ENCODE peak calls at places on chromosomes 1 and 21, in eight cellular contexts. One of them, this sample, is unnamed.

GRCh38 chr21:33189845-33190244 is 39.9 kb upstream of the IFNAR2 start:
- DNase-seq in NCI-H345: no peak
- DNase-seq in activated CD8-positive, alpha-beta T cell treated with anti-CD3 and anti-CD28 coated beads, Interleukin-2, amount 10 ng/mL, durations not matched to agents 7 days and 5 days: no peak
- DNase-seq in T follicular helper cell: no peak
- DNase-seq in esophagus squamous epithelium: no peak
- DNase-seq in lung: no peak
- DNase-seq in RPMI7951: no peak
- DNase-seq in activated T-helper 1 cell treated with anti-CD3 and anti-CD28 coated beads, Interleukin-12 subunit alpha, Interleukin-12 subunit beta, Interleukin-2, Interleukin-4 antibody, amounts not matched to agents 30 ng/mL and 10 ng/mL and 1 ng/mL, durations not matched to agents 14 hours and 24 hours and 36 hours: no peak
- DNase-seq in this sample: no peak

GRCh38 chr1:81710858-81711257 is 89.9 kb upstream of the ADGRL2 start:
- DNase-seq in RPMI7951: no peak
- DNase-seq in NCI-H345: no peak
- DNase-seq in lung: no peak
- DNase-seq in activated T-helper 1 cell treated with anti-CD3 and anti-CD28 coated beads, Interleukin-12 subunit alpha, Interleukin-12 subunit beta, Interleukin-2, Interleukin-4 antibody, amounts not matched to agents 30 ng/mL and 10 ng/mL and 1 ng/mL, durations not matched to agents 14 hours and 24 hours and 36 hours: no peak
- DNase-seq in activated CD8-positive, alpha-beta T cell treated with anti-CD3 and anti-CD28 coated beads, Interleukin-2, amount 10 ng/mL, durations not matched to agents 7 days and 5 days: no peak
- DNase-seq in T follicular helper cell: no peak
- DNase-seq in esophagus squamous epithelium: no peak
- DNase-seq in this sample: no peak

GRCh38 chr1:84367219-84367618 is 31.1 kb upstream of the DNASE2B start:
- DNase-seq in RPMI7951: no peak
- DNase-seq in T follicular helper cell: no peak
- DNase-seq in NCI-H345: no peak
- DNase-seq in lung: no peak
- DNase-seq in esophagus squamous epithelium: no peak
- DNase-seq in activated T-helper 1 cell treated with anti-CD3 and anti-CD28 coated beads, Interleukin-12 subunit alpha, Interleukin-12 subunit beta, Interleukin-2, Interleukin-4 antibody, amounts not matched to agents 30 ng/mL and 10 ng/mL and 1 ng/mL, durations not matched to agents 14 hours and 24 hours and 36 hours: no peak
- DNase-seq in activated CD8-positive, alpha-beta T cell treated with anti-CD3 and anti-CD28 coated beads, Interleukin-2, amount 10 ng/mL, durations not matched to agents 7 days and 5 days: no peak
- DNase-seq in this sample: no peak

GRCh38 chr21:16519656-16520055 is 789.9 kb downstream of the USP25 start:
- DNase-seq in activated T-helper 1 cell treated with anti-CD3 and anti-CD28 coated beads, Interleukin-12 subunit alpha, Interleukin-12 subunit beta, Interleukin-2, Interleukin-4 antibody, amounts not matched to agents 30 ng/mL and 10 ng/mL and 1 ng/mL, durations not matched to agents 14 hours and 24 hours and 36 hours: no peak
- DNase-seq in esophagus squamous epithelium: no peak
- DNase-seq in activated CD8-positive, alpha-beta T cell treated with anti-CD3 and anti-CD28 coated beads, Interleukin-2, amount 10 ng/mL, durations not matched to agents 7 days and 5 days: no peak
- DNase-seq in T follicular helper cell: no peak
- DNase-seq in lung: no peak
- DNase-seq in RPMI7951: no peak
- DNase-seq in NCI-H345: no peak
- DNase-seq in this sample: no peak

GRCh38 chr21:28338906-28339305 is 653.8 kb downstream of the LTN1 start:
- DNase-seq in activated CD8-positive, alpha-beta T cell treated with anti-CD3 and anti-CD28 coated beads, Interleukin-2, amount 10 ng/mL, durations not matched to agents 7 days and 5 days: no peak
- DNase-seq in esophagus squamous epithelium: no peak
- DNase-seq in NCI-H345: no peak
- DNase-seq in activated T-helper 1 cell treated with anti-CD3 and anti-CD28 coated beads, Interleukin-12 subunit alpha, Interleukin-12 subunit beta, Interleukin-2, Interleukin-4 antibody, amounts not matched to agents 30 ng/mL and 10 ng/mL and 1 ng/mL, durations not matched to agents 14 hours and 24 hours and 36 hours: no peak
- DNase-seq in T follicular helper cell: no peak
- DNase-seq in lung: no peak
- DNase-seq in RPMI7951: no peak
- DNase-seq in this sample: no peak

GRCh38 chr1:172286629-172287076 is 133.8 kb upstream of the C1orf105 start:
- DNase-seq in activated CD8-positive, alpha-beta T cell treated with anti-CD3 and anti-CD28 coated beads, Interleukin-2, amount 10 ng/mL, durations not matched to agents 7 days and 5 days: no peak
- DNase-seq in NCI-H345: no peak
- DNase-seq in RPMI7951: peak
- DNase-seq in activated T-helper 1 cell treated with anti-CD3 and anti-CD28 coated beads, Interleukin-12 subunit alpha, Interleukin-12 subunit beta, Interleukin-2, Interleukin-4 antibody, amounts not matched to agents 30 ng/mL and 10 ng/mL and 1 ng/mL, durations not matched to agents 14 hours and 24 hours and 36 hours: no peak
- DNase-seq in esophagus squamous epithelium: no peak
- DNase-seq in lung: no peak
- DNase-seq in T follicular helper cell: no peak
- DNase-seq in this sample: no peak

GRCh38 chr21:45253633-45254556 is 33.8 kb downstream of the POFUT2 start:
- DNase-seq in lung: no peak
- DNase-seq in NCI-H345: no peak
- DNase-seq in esophagus squamous epithelium: no peak
- DNase-seq in activated T-helper 1 cell treated with anti-CD3 and anti-CD28 coated beads, Interleukin-12 subunit alpha, Interleukin-12 subunit beta, Interleukin-2, Interleukin-4 antibody, amounts not matched to agents 30 ng/mL and 10 ng/mL and 1 ng/mL, durations not matched to agents 14 hours and 24 hours and 36 hours: no peak
- DNase-seq in activated CD8-positive, alpha-beta T cell treated with anti-CD3 and anti-CD28 coated beads, Interleukin-2, amount 10 ng/mL, durations not matched to agents 7 days and 5 days: no peak
- DNase-seq in RPMI7951: no peak
- DNase-seq in T follicular helper cell: no peak
- DNase-seq in this sample: no peak

GRCh38 chr1:52002038-52002917 is 11.8 kb upstream of the RAB3B start:
- DNase-seq in NCI-H345: peak
- DNase-seq in lung: peak
- DNase-seq in T follicular helper cell: peak
- DNase-seq in activated T-helper 1 cell treated with anti-CD3 and anti-CD28 coated beads, Interleukin-12 subunit alpha, Interleukin-12 subunit beta, Interleukin-2, Interleukin-4 antibody, amounts not matched to agents 30 ng/mL and 10 ng/mL and 1 ng/mL, durations not matched to agents 14 hours and 24 hours and 36 hours: peak
- DNase-seq in RPMI7951: peak
- DNase-seq in esophagus squamous epithelium: no peak
- DNase-seq in activated CD8-positive, alpha-beta T cell treated with anti-CD3 and anti-CD28 coated beads, Interleukin-2, amount 10 ng/mL, durations not matched to agents 7 days and 5 days: peak
- DNase-seq in this sample: peak

GRCh38 chr1:83996621-83997020 is 2.3 kb downstream of the TTLL7 start:
- DNase-seq in activated T-helper 1 cell treated with anti-CD3 and anti-CD28 coated beads, Interleukin-12 subunit alpha, Interleukin-12 subunit beta, Interleukin-2, Interleukin-4 antibody, amounts not matched to agents 30 ng/mL and 10 ng/mL and 1 ng/mL, durations not matched to agents 14 hours and 24 hours and 36 hours: no peak
- DNase-seq in activated CD8-positive, alpha-beta T cell treated with anti-CD3 and anti-CD28 coated beads, Interleukin-2, amount 10 ng/mL, durations not matched to agents 7 days and 5 days: no peak
- DNase-seq in NCI-H345: no peak
- DNase-seq in T follicular helper cell: no peak
- DNase-seq in esophagus squamous epithelium: no peak
- DNase-seq in RPMI7951: peak
- DNase-seq in lung: no peak
- DNase-seq in this sample: no peak

GRCh38 chr1:219413523-219413922 is 199.4 kb downstream of the ZC3H11B start:
- DNase-seq in NCI-H345: peak
- DNase-seq in esophagus squamous epithelium: no peak
- DNase-seq in activated CD8-positive, alpha-beta T cell treated with anti-CD3 and anti-CD28 coated beads, Interleukin-2, amount 10 ng/mL, durations not matched to agents 7 days and 5 days: no peak
- DNase-seq in lung: no peak
- DNase-seq in activated T-helper 1 cell treated with anti-CD3 and anti-CD28 coated beads, Interleukin-12 subunit alpha, Interleukin-12 subunit beta, Interleukin-2, Interleukin-4 antibody, amounts not matched to agents 30 ng/mL and 10 ng/mL and 1 ng/mL, durations not matched to agents 14 hours and 24 hours and 36 hours: no peak
- DNase-seq in T follicular helper cell: no peak
- DNase-seq in RPMI7951: no peak
- DNase-seq in this sample: no peak

GRCh38 chr1:38549191-38549590 is 310.4 kb downstream of the RRAGC start:
- DNase-seq in activated T-helper 1 cell treated with anti-CD3 and anti-CD28 coated beads, Interleukin-12 subunit alpha, Interleukin-12 subunit beta, Interleukin-2, Interleukin-4 antibody, amounts not matched to agents 30 ng/mL and 10 ng/mL and 1 ng/mL, durations not matched to agents 14 hours and 24 hours and 36 hours: no peak
- DNase-seq in lung: no peak
- DNase-seq in RPMI7951: no peak
- DNase-seq in activated CD8-positive, alpha-beta T cell treated with anti-CD3 and anti-CD28 coated beads, Interleukin-2, amount 10 ng/mL, durations not matched to agents 7 days and 5 days: no peak
- DNase-seq in T follicular helper cell: no peak
- DNase-seq in NCI-H345: no peak
- DNase-seq in esophagus squamous epithelium: no peak
- DNase-seq in this sample: no peak

GRCh38 chr1:10832703-10833102 is 36.3 kb upstream of the CASZ1 start:
- DNase-seq in RPMI7951: no peak
- DNase-seq in activated CD8-positive, alpha-beta T cell treated with anti-CD3 and anti-CD28 coated beads, Interleukin-2, amount 10 ng/mL, durations not matched to agents 7 days and 5 days: no peak
- DNase-seq in esophagus squamous epithelium: no peak
- DNase-seq in activated T-helper 1 cell treated with anti-CD3 and anti-CD28 coated beads, Interleukin-12 subunit alpha, Interleukin-12 subunit beta, Interleukin-2, Interleukin-4 antibody, amounts not matched to agents 30 ng/mL and 10 ng/mL and 1 ng/mL, durations not matched to agents 14 hours and 24 hours and 36 hours: no peak
- DNase-seq in NCI-H345: peak
- DNase-seq in T follicular helper cell: no peak
- DNase-seq in lung: no peak
- DNase-seq in this sample: no peak

GRCh38 chr21:16407403-16408279 is 677.9 kb downstream of the USP25 start:
- DNase-seq in T follicular helper cell: no peak
- DNase-seq in activated CD8-positive, alpha-beta T cell treated with anti-CD3 and anti-CD28 coated beads, Interleukin-2, amount 10 ng/mL, durations not matched to agents 7 days and 5 days: no peak
- DNase-seq in lung: no peak
- DNase-seq in esophagus squamous epithelium: no peak
- DNase-seq in RPMI7951: no peak
- DNase-seq in NCI-H345: no peak
- DNase-seq in activated T-helper 1 cell treated with anti-CD3 and anti-CD28 coated beads, Interleukin-12 subunit alpha, Interleukin-12 subunit beta, Interleukin-2, Interleukin-4 antibody, amounts not matched to agents 30 ng/mL and 10 ng/mL and 1 ng/mL, durations not matched to agents 14 hours and 24 hours and 36 hours: no peak
- DNase-seq in this sample: no peak

GRCh38 chr1:155011004-155011416 is 8.4 kb downstream of the ZBTB7B start:
- DNase-seq in RPMI7951: no peak
- DNase-seq in NCI-H345: no peak
- DNase-seq in activated CD8-positive, alpha-beta T cell treated with anti-CD3 and anti-CD28 coated beads, Interleukin-2, amount 10 ng/mL, durations not matched to agents 7 days and 5 days: no peak
- DNase-seq in T follicular helper cell: no peak
- DNase-seq in esophagus squamous epithelium: no peak
- DNase-seq in lung: no peak
- DNase-seq in activated T-helper 1 cell treated with anti-CD3 and anti-CD28 coated beads, Interleukin-12 subunit alpha, Interleukin-12 subunit beta, Interleukin-2, Interleukin-4 antibody, amounts not matched to agents 30 ng/mL and 10 ng/mL and 1 ng/mL, durations not matched to agents 14 hours and 24 hours and 36 hours: no peak
- DNase-seq in this sample: no peak

This sample was measured in NCI-H2081.